ENCODE peak calls at places on chromosome 3, in nine cellular contexts. W is stimulated activated CD4-positive, alpha-beta T cell treated with anti-CD3 and anti-CD28 coated beads, Interleukin-1b, Interleukin-23, amount 100 ng/mL, for 48 hours; P is nephron progenitor cell; N is epithelial cell of proximal tubule; Y is colonic mucosa; S is NCI-H774; B is lower leg skin; V is thoracic aorta; O is CD8-positive, alpha-beta memory T cell. C is an unnamed sample.

GRCh38 chr3:131591394-131591990 is 88.7 kb upstream of the MRPL3 start:
- DNase-seq in W (no peak), P (peak), N (no peak), Y (no peak), S (no peak), B (no peak), V (no peak), O (no peak), C (peak)

GRCh38 chr3:195395208-195395816 is 47.5 kb downstream of the ACAP2 start:
- DNase-seq in W (no peak), P (no peak), N (no peak), Y (no peak), S (no peak), B (no peak), V (no peak), O (no peak), C (no peak)

GRCh38 chr3:38907426-38907825 is 91.4 kb upstream of the SCN10A start:
- DNase-seq in W (no peak), P (no peak), N (no peak), Y (no peak), S (no peak), B (no peak), V (no peak), O (no peak), C (no peak)

GRCh38 chr3:10363935-10364334 is 43.0 kb upstream of the SEC13 start:
- DNase-seq in W (no peak), P (no peak), N (no peak), Y (no peak), S (no peak), B (no peak), V (no peak), O (no peak), C (no peak)

GRCh38 chr3:16102187-16102561 is 72.3 kb upstream of the GALNT15 start:
- DNase-seq in W (no peak), P (no peak), N (no peak), Y (no peak), S (no peak), B (no peak), V (no peak), O (no peak), C (no peak)

GRCh38 chr3:53160660-53161344 is at the start of gene PRKCD:
- DNase-seq in W (peak), P (peak), N (no peak), Y (peak), S (peak), B (peak), V (peak), O (peak), C (peak)

GRCh38 chr3:24583004-24583403 is 88.4 kb upstream of the THRB start:
- DNase-seq in W (no peak), P (no peak), N (no peak), Y (no peak), S (no peak), B (no peak), V (no peak), O (no peak), C (peak)

GRCh38 chr3:7682822-7683229 is 818.8 kb upstream of the LMCD1 start:
- DNase-seq in W (no peak), P (no peak), N (peak), Y (no peak), S (no peak), B (peak), V (no peak), O (no peak), C (peak)

GRCh38 chr3:151268267-151269235 is 9.8 kb downstream of the P2RY14 start:
- DNase-seq in W (peak), P (no peak), N (no peak), Y (no peak), S (no peak), B (no peak), V (no peak), O (no peak), C (no peak)

GRCh38 chr3:61239871-61240270 is 11.4 kb downstream of the FHIT start:
- DNase-seq in W (no peak), P (no peak), N (no peak), Y (no peak), S (no peak), B (no peak), V (no peak), O (no peak), C (no peak)

GRCh38 chr3:53518495-53518981 is 24.1 kb downstream of the CACNA1D start:
- DNase-seq in W (no peak), P (no peak), N (no peak), Y (no peak), S (no peak), B (no peak), V (no peak), O (no peak), C (no peak)

GRCh38 chr3:14687360-14687759 is 12.4 kb downstream of the C3orf20 start:
- DNase-seq in W (no peak), P (no peak), N (no peak), Y (no peak), S (peak), B (no peak), V (no peak), O (no peak), C (no peak)

GRCh38 chr3:10263549-10264363 is 15.5 kb downstream of the TATDN2 start:
- DNase-seq in W (peak), P (peak), N (no peak), Y (no peak), S (no peak), B (no peak), V (no peak), O (peak), C (peak)

GRCh38 chr3:139778884-139779283 is 101.1 kb upstream of the NMNAT3 start:
- DNase-seq in W (no peak), P (no peak), N (no peak), Y (no peak), S (no peak), B (no peak), V (no peak), O (no peak), C (no peak)

GRCh38 chr3:184788751-184789150 is 23.2 kb upstream of the VPS8 start:
- DNase-seq in W (no peak), P (no peak), N (no peak), Y (no peak), S (no peak), B (no peak), V (no peak), O (no peak), C (peak)

GRCh38 chr3:128242818-128243601 is 89.7 kb downstream of the EEFSEC start:
- DNase-seq in W (peak), P (no peak), N (no peak), Y (no peak), S (no peak), B (no peak), V (no peak), O (no peak), C (no peak)

GRCh38 chr3:128517648-128518047 is 24.6 kb upstream of the GATA2 start:
- DNase-seq in W (no peak), P (no peak), N (no peak), Y (no peak), S (no peak), B (no peak), V (no peak), O (no peak), C (no peak)

GRCh38 chr3:62614527-62614926 is 241.2 kb upstream of the FEZF2 start:
- DNase-seq in W (no peak), P (no peak), N (no peak), Y (no peak), S (no peak), B (no peak), V (no peak), O (no peak), C (no peak)

GRCh38 chr3:52301042-52301441 is 13.4 kb downstream of the GLYCTK start:
- DNase-seq in W (no peak), P (no peak), N (no peak), Y (no peak), S (no peak), B (no peak), V (no peak), O (no peak), C (no peak)

GRCh38 chr3:37985637-37986320 is 4.8 kb upstream of the VILL start:
- DNase-seq in W (no peak), P (no peak), N (no peak), Y (peak), S (no peak), B (no peak), V (no peak), O (no peak), C (no peak)

GRCh38 chr3:151327571-151328198 is 1.7 kb downstream of the P2RY13 start:
- DNase-seq in W (no peak), P (no peak), N (no peak), Y (no peak), S (peak), B (no peak), V (no peak), O (no peak), C (peak)

GRCh38 chr3:177211503-177212277 is 14.4 kb upstream of the TBL1XR1 start:
- DNase-seq in W (no peak), P (no peak), N (peak), Y (peak), S (peak), B (no peak), V (no peak), O (no peak), C (no peak)

GRCh38 chr3:124599779-124600693 is 130.2 kb upstream of the UMPS start:
- DNase-seq in W (no peak), P (no peak), N (no peak), Y (peak), S (no peak), B (no peak), V (no peak), O (no peak), C (no peak)

GRCh38 chr3:197549261-197549885 is 6.4 kb downstream of the BDH1 start:
- DNase-seq in W (no peak), P (no peak), N (no peak), Y (no peak), S (no peak), B (no peak), V (no peak), O (no peak), C (no peak)

GRCh38 chr3:159897331-159898075 is 91.1 kb upstream of the IL12A start:
- DNase-seq in W (no peak), P (no peak), N (no peak), Y (no peak), S (no peak), B (no peak), V (no peak), O (no peak), C (no peak)

GRCh38 chr3:187626581-187626980 is 43.6 kb downstream of the SST start:
- DNase-seq in W (no peak), P (no peak), N (no peak), Y (no peak), S (no peak), B (no peak), V (no peak), O (no peak), C (no peak)

GRCh38 chr3:146823622-146824021 is 218.5 kb upstream of the PLSCR5 start:
- DNase-seq in W (no peak), P (no peak), N (no peak), Y (no peak), S (no peak), B (no peak), V (no peak), O (no peak), C (no peak)

GRCh38 chr3:30012941-30013543 is 593.4 kb upstream of the TGFBR2 start:
- DNase-seq in W (peak), P (peak), N (peak), Y (peak), S (peak), B (peak), V (peak), O (peak), C (peak)

C was measured in iPS-NIHi11.